ENCODE peak calls at places on chromosomes 2 and 18, in four cellular contexts. J is fibroblast of the conjunctiva, Y is SJCRH30, R is ACHN. T is an unnamed sample.

GRCh38 chr2:85878719-85879390 is 9.9 kb downstream of the ST3GAL5 start:
- DNase-seq in J (no peak), Y (no peak), R (no peak), T (no peak)

GRCh38 chr2:105712981-105713596 is 31.6 kb upstream of the NCK2 start:
- DNase-seq in J (peak; percentile 53), Y (no peak), R (no peak), T (no peak)

GRCh38 chr2:42063383-42064171 is 15.8 kb downstream of the PKDCC start:
- DNase-seq in J (no peak), Y (peak; percentile 32), R (no peak), T (peak; percentile 91)

GRCh38 chr18:55233850-55234249 is 274.6 kb upstream of the CCDC68 start:
- DNase-seq in J (no peak), Y (no peak), R (no peak), T (no peak)

GRCh38 chr2:237558918-237559645 is 7.3 kb upstream of the PRLH start:
- DNase-seq in J (peak; percentile 75), Y (peak; percentile 88), R (peak; percentile 43), T (peak; percentile 79)

GRCh38 chr2:11822746-11823411 is 76.4 kb downstream of the LPIN1 start:
- DNase-seq in J (no peak), Y (no peak), R (no peak), T (no peak)

GRCh38 chr2:72796766-72797165 is 29.1 kb downstream of the EXOC6B start:
- DNase-seq in J (no peak), Y (no peak), R (no peak), T (no peak)

GRCh38 chr2:8329660-8330622 is 351.9 kb upstream of the ID2 start:
- DNase-seq in J (no peak), Y (no peak), R (no peak), T (no peak)

GRCh38 chr2:207252979-207253640 is 87.4 kb upstream of the KLF7 start:
- DNase-seq in J (no peak), Y (no peak), R (no peak), T (peak; percentile 64)

GRCh38 chr2:120223034-120223912 is at the start of gene TMEM185B:
- DNase-seq in J (peak; percentile 60), Y (peak; percentile 41), R (peak; percentile 89), T (peak; percentile 82)

GRCh38 chr2:126244937-126245336 is 411.0 kb upstream of the GYPC start:
- DNase-seq in J (no peak), Y (peak; percentile 70), R (peak; percentile 66), T (no peak)

GRCh38 chr18:9413586-9413985 is 61.7 kb upstream of the RALBP1 start:
- DNase-seq in J (peak; percentile 42), Y (no peak), R (peak; percentile 92), T (peak; percentile 73)

GRCh38 chr2:179768765-179769164 is 92.6 kb downstream of the ZNF385B start:
- DNase-seq in J (no peak), Y (no peak), R (no peak), T (peak; percentile 12)

GRCh38 chr2:219128401-219128800 is 32.2 kb downstream of the NHEJ1 start:
- DNase-seq in J (no peak), Y (no peak), R (no peak), T (no peak)

GRCh38 chr2:191860760-191861466 is 14.0 kb upstream of the CAVIN2 start:
- DNase-seq in J (no peak), Y (peak; percentile 43), R (no peak), T (no peak)

GRCh38 chr18:60448487-60449267 is 76.1 kb upstream of the MC4R start:
- DNase-seq in J (no peak), Y (no peak), R (no peak), T (no peak)

GRCh38 chr2:171169333-171169732 is 8.6 kb upstream of the TLK1 start:
- DNase-seq in J (no peak), Y (no peak), R (no peak), T (no peak)

GRCh38 chr2:164522561-164522981 is 98.7 kb downstream of the GRB14 start:
- DNase-seq in J (no peak), Y (no peak), R (peak; percentile 79), T (no peak)

GRCh38 chr2:46679761-46680160 is 200.4 kb downstream of the TMEM247 start:
- DNase-seq in J (no peak), Y (no peak), R (no peak), T (peak; percentile 55)

GRCh38 chr2:240960309-240960962 is 38.0 kb upstream of the SNED1 start:
- DNase-seq in J (peak; percentile 65), Y (peak; percentile 89), R (no peak), T (peak; percentile 90)

GRCh38 chr2:218035463-218036100 is 32.8 kb upstream of the TNS1 start:
- DNase-seq in J (no peak), Y (no peak), R (no peak), T (no peak)

GRCh38 chr2:168183308-168183997 is 63.9 kb downstream of the STK39 start:
- DNase-seq in J (no peak), Y (no peak), R (no peak), T (no peak)

GRCh38 chr18:40124107-40124506 is 1830.9 kb upstream of the PIK3C3 start:
- DNase-seq in J (no peak), Y (no peak), R (peak; percentile 34), T (no peak)

GRCh38 chr2:33395660-33396249 is 80.7 kb upstream of the RASGRP3 start:
- DNase-seq in J (peak; percentile 48), Y (peak; percentile 89), R (peak; percentile 59), T (peak; percentile 69)

GRCh38 chr18:76457475-76457874 is 37.6 kb downstream of the ZNF516 start:
- DNase-seq in J (no peak), Y (no peak), R (peak; percentile 76), T (no peak)

GRCh38 chr2:187527262-187527661 is 27.0 kb downstream of the TFPI start:
- DNase-seq in J (no peak), Y (peak; percentile 72), R (no peak), T (peak; percentile 57)

GRCh38 chr2:239521518-239521815 is 120.6 kb upstream of the HDAC4 start:
- DNase-seq in J (no peak), Y (no peak), R (no peak), T (no peak)

GRCh38 chr2:239578381-239578780 is 177.6 kb upstream of the HDAC4 start:
- DNase-seq in J (no peak), Y (no peak), R (no peak), T (no peak)

GRCh38 chr2:120418174-120418787 is 72.3 kb downstream of the INHBB start:
- DNase-seq in J (no peak), Y (no peak), R (no peak), T (no peak)

GRCh38 chr18:12079504-12080237 is 14.0 kb upstream of the ANKRD62 start:
- DNase-seq in J (peak; percentile 20), Y (no peak), R (no peak), T (no peak)

GRCh38 chr18:48330016-48330991 is 78.9 kb downstream of the ZBTB7C start:
- DNase-seq in J (peak; percentile 29), Y (no peak), R (peak; percentile 82), T (no peak)

GRCh38 chr2:193679850-193680249 is 1485.1 kb upstream of the TMEFF2 start:
- DNase-seq in J (no peak), Y (peak; percentile 41), R (no peak), T (no peak)

GRCh38 chr2:226445216-226445861 is 354.3 kb downstream of the IRS1 start:
- DNase-seq in J (no peak), Y (no peak), R (no peak), T (no peak)

GRCh38 chr2:5560981-5561380 is 131.2 kb upstream of the SOX11 start:
- DNase-seq in J (peak; percentile 77), Y (peak; percentile 46), R (no peak), T (no peak)

GRCh38 chr2:71102981-71103681 is 26.9 kb downstream of the MCEE start:
- DNase-seq in J (no peak), Y (no peak), R (no peak), T (no peak)

T was measured in fibroblast of gingiva.